ENCODE peak calls at places on chromosomes 2 and 18, in five cellular contexts. Q is substantia nigra, W is left lung, D is NB4, B is nephron progenitor cell. G is an unnamed sample.

GRCh38 chr2:62814132-62814531 is 108.6 kb downstream of the EHBP1 start:
- DNase-seq in D (peak; percentile 15), B (no peak), W (no peak), Q (no peak), G (no peak)

GRCh38 chr18:49340446-49340845 is 120.0 kb downstream of the DYM start:
- DNase-seq in B (no peak), D (no peak), Q (no peak), W (no peak), G (no peak)

GRCh38 chr2:212723226-212723625 is 184.6 kb upstream of the ERBB4 start:
- DNase-seq in D (no peak), Q (no peak), W (no peak), B (no peak), G (no peak)

GRCh38 chr2:135063210-135063609 is 11.1 kb downstream of the RAB3GAP1 start:
- DNase-seq in B (no peak), D (no peak), W (no peak), Q (no peak), G (no peak)

GRCh38 chr2:211070547-211070946 is 514.1 kb downstream of the CPS1 start:
- DNase-seq in W (no peak), Q (no peak), D (no peak), B (no peak), G (no peak)

GRCh38 chr2:102126660-102127059 is 15.9 kb upstream of the IL1R1 start:
- DNase-seq in Q (no peak), W (no peak), B (no peak), D (no peak), G (no peak)

GRCh38 chr18:31740180-31740579 is 20.5 kb downstream of the SLC25A52 start:
- DNase-seq in B (no peak), D (no peak), Q (no peak), W (no peak), G (no peak)

GRCh38 chr2:144015655-144016245 is 504.2 kb downstream of the ZEB2 start:
- DNase-seq in W (no peak), B (no peak), D (no peak), Q (no peak), G (no peak)

GRCh38 chr2:211026109-211026508 is 469.7 kb downstream of the CPS1 start:
- DNase-seq in D (no peak), W (no peak), Q (no peak), B (no peak), G (no peak)

GRCh38 chr2:60826126-60826525 is 55.2 kb upstream of the REL start:
- DNase-seq in Q (no peak), W (no peak), B (no peak), D (no peak), G (no peak)

GRCh38 chr18:52343138-52343537 is 3.1 kb downstream of the DCC start:
- DNase-seq in B (no peak), D (no peak), W (no peak), Q (no peak), G (no peak)